ENCODE peak calls at places on chromosome 1, in seven cellular contexts. Z is H4; F is NCI-H1048; D is CD8-positive, alpha-beta memory T cell; L is amniotic stem cell; Q is substantia nigra; G is posterior cingulate gyrus. B is an unnamed sample.

GRCh38 chr1:116908821-116909510 is 750 bp upstream of the PTGFRN start:
- DNase-seq in Z (no peak), F (no peak), D (no peak), L (no peak), Q (no peak), G (no peak), B (no peak)

GRCh38 chr1:207124389-207124788 is 20.4 kb downstream of the C4BPA start:
- DNase-seq in Z (no peak), F (no peak), D (no peak), L (no peak), Q (no peak), G (no peak), B (no peak)

GRCh38 chr1:22196641-22197040 is 53.7 kb upstream of the WNT4 start:
- DNase-seq in Z (no peak), F (no peak), D (no peak), L (no peak), Q (no peak), G (no peak), B (no peak)

GRCh38 chr1:60386259-60386658 is 312.7 kb upstream of the C1orf87 start:
- DNase-seq in Z (no peak), F (no peak), D (no peak), L (peak), Q (no peak), G (no peak), B (no peak)

GRCh38 chr1:85315789-85316188 is 39.4 kb upstream of the BCL10 start:
- DNase-seq in Z (no peak), F (no peak), D (no peak), L (no peak), Q (no peak), G (no peak), B (no peak)

GRCh38 chr1:231106347-231106746 is 55.5 kb upstream of the TRIM67 start:
- DNase-seq in Z (peak), F (no peak), D (no peak), L (peak), Q (no peak), G (no peak), B (no peak)

GRCh38 chr1:22332795-22333499 is 118.7 kb upstream of the ZBTB40 start:
- DNase-seq in Z (peak), F (no peak), D (no peak), L (no peak), Q (no peak), G (no peak), B (no peak)

GRCh38 chr1:221994939-221995338 is 253.1 kb upstream of the DUSP10 start:
- DNase-seq in Z (no peak), F (no peak), D (no peak), L (no peak), Q (no peak), G (no peak), B (no peak)

GRCh38 chr1:6273380-6273891 is 12.5 kb upstream of the GPR153 start:
- DNase-seq in Z (peak), F (no peak), D (no peak), L (no peak), Q (peak), G (peak), B (no peak)

GRCh38 chr1:21579788-21580187 is 70.6 kb downstream of the ALPL start:
- DNase-seq in Z (no peak), F (no peak), D (no peak), L (no peak), Q (no peak), G (no peak), B (no peak)

GRCh38 chr1:115879977-115880376 is 39.1 kb upstream of the NHLH2 start:
- DNase-seq in Z (no peak), F (no peak), D (no peak), L (no peak), Q (no peak), G (no peak), B (no peak)

GRCh38 chr1:9070421-9071015 is 1.1 kb upstream of the SLC2A5 start:
- DNase-seq in Z (no peak), F (no peak), D (no peak), L (no peak), Q (no peak), G (no peak), B (no peak)

GRCh38 chr1:116409751-116410182 is 36.7 kb downstream of the ATP1A1 start:
- DNase-seq in Z (no peak), F (no peak), D (no peak), L (no peak), Q (no peak), G (no peak), B (no peak)

GRCh38 chr1:23657659-23658275 is 33.8 kb upstream of the RPL11 start:
- DNase-seq in Z (peak), F (no peak), D (peak), L (no peak), Q (no peak), G (no peak), B (peak)

GRCh38 chr1:89780721-89781120 is 40.1 kb upstream of the LRRC8D start:
- DNase-seq in Z (peak), F (no peak), D (no peak), L (peak), Q (no peak), G (no peak), B (no peak)

GRCh38 chr1:180358649-180359048 is 128.6 kb downstream of the LHX4 start:
- DNase-seq in Z (no peak), F (peak), D (no peak), L (no peak), Q (no peak), G (no peak), B (no peak)

GRCh38 chr1:228666686-228667085 is 68.6 kb upstream of the RHOU start:
- DNase-seq in Z (no peak), F (no peak), D (no peak), L (no peak), Q (no peak), G (no peak), B (no peak)

GRCh38 chr1:204883405-204883804 is 12.7 kb downstream of the NFASC start:
- DNase-seq in Z (no peak), F (no peak), D (no peak), L (no peak), Q (no peak), G (no peak), B (no peak)

GRCh38 chr1:156618853-156619581 is at the start of gene HAPLN2:
- DNase-seq in Z (no peak), F (no peak), D (no peak), L (no peak), Q (peak), G (peak), B (no peak)

GRCh38 chr1:9852410-9853301 is 28.9 kb upstream of the CLSTN1 start:
- DNase-seq in Z (peak), F (no peak), D (no peak), L (peak), Q (no peak), G (peak), B (no peak)

GRCh38 chr1:2459757-2460156 is 16.3 kb upstream of the PLCH2 start:
- DNase-seq in Z (no peak), F (no peak), D (no peak), L (no peak), Q (peak), G (peak), B (no peak)

GRCh38 chr1:94654031-94654430 is 112.5 kb upstream of the F3 start:
- DNase-seq in Z (peak), F (no peak), D (no peak), L (no peak), Q (no peak), G (no peak), B (no peak)

GRCh38 chr1:110559157-110559556 is 40.2 kb upstream of the KCNA10 start:
- DNase-seq in Z (no peak), F (no peak), D (no peak), L (no peak), Q (no peak), G (no peak), B (no peak)

GRCh38 chr1:160377585-160378206 is 10.8 kb downstream of the NHLH1 start:
- DNase-seq in Z (no peak), F (no peak), D (no peak), L (no peak), Q (no peak), G (no peak), B (no peak)

GRCh38 chr1:19377812-19378718 is 65.9 kb downstream of the SLC66A1 start:
- DNase-seq in Z (no peak), F (no peak), D (no peak), L (no peak), Q (no peak), G (no peak), B (no peak)